ENCODE peak calls at places on chromosomes 5 and 9, in ten cellular contexts. D, C, V, T, Q, U, N, J, R and G are unnamed samples.

GRCh38 chr5:56951946-56952691 is at the start of gene MIER3:
- DNase-seq in V (peak; percentile 95), T (peak; percentile 93), J (no peak), R (peak; percentile 67), Q (peak; percentile 44), N (peak; percentile 55), U (peak; percentile 11), C (peak; percentile 50), D (peak; percentile 85), G (peak; percentile 81)

GRCh38 chr5:12683249-12683648 is 779.0 kb upstream of the CTNND2 start:
- DNase-seq in Q (no peak), V (no peak), D (no peak), U (no peak), N (no peak), T (no peak), J (no peak), C (no peak), R (no peak), G (no peak)

GRCh38 chr9:120845255-120845654 is 2.5 kb upstream of the PSMD5 start:
- DNase-seq in R (no peak), D (peak; percentile 37), U (no peak), N (no peak), Q (no peak), T (no peak), V (no peak), C (no peak), J (no peak), G (no peak)

GRCh38 chr5:124706729-124707361 is 39.6 kb downstream of the ZNF608 start:
- DNase-seq in D (no peak), R (peak; percentile 57), T (peak; percentile 91), Q (no peak), C (no peak), J (no peak), N (peak; percentile 86), U (peak; percentile 16), V (no peak), G (peak; percentile 52)

GRCh38 chr5:11298877-11299276 is 537.8 kb upstream of the DAP start:
- DNase-seq in T (no peak), N (no peak), V (no peak), D (no peak), Q (no peak), C (no peak), R (no peak), J (no peak), U (no peak), G (no peak)

GRCh38 chr9:4333787-4334186 is 33.9 kb upstream of the GLIS3 start:
- DNase-seq in T (no peak), U (no peak), Q (no peak), R (no peak), D (no peak), V (no peak), N (no peak), C (no peak), J (no peak), G (no peak)

GRCh38 chr9:126051446-126052130 is 275.0 kb upstream of the MVB12B start:
- DNase-seq in U (no peak), V (no peak), T (no peak), C (no peak), J (no peak), N (no peak), R (no peak), D (no peak), Q (no peak), G (no peak)

GRCh38 chr9:110975969-110976368 is 62.3 kb downstream of the LPAR1 start:
- DNase-seq in C (no peak), U (no peak), J (no peak), R (no peak), V (no peak), Q (no peak), T (no peak), N (no peak), D (no peak), G (no peak)